ENCODE peak calls at places on chromosome 18, in eight cellular contexts. One of them, this sample, is unnamed.

GRCh38 chr18:58135806-58136331 is 91.8 kb downstream of the NEDD4L start:
- DNase-seq in WTC11: peak
- DNase-seq in stimulated activated CD4-positive, alpha-beta T cell treated with anti-CD3 and anti-CD28 coated beads, Interleukin-15, amount 100 ng/mL, for 1 hour: no peak
- DNase-seq in GM23248: peak
- DNase-seq in T-helper 1 cell: no peak
- DNase-seq in KBM-7: peak
- DNase-seq in AG04449: no peak
- DNase-seq in ovary: peak
- DNase-seq in this sample: peak

GRCh38 chr18:45541421-45541820 is 73.9 kb upstream of the SLC14A2 start:
- DNase-seq in WTC11: no peak
- DNase-seq in KBM-7: no peak
- DNase-seq in ovary: no peak
- DNase-seq in AG04449: no peak
- DNase-seq in T-helper 1 cell: no peak
- DNase-seq in stimulated activated CD4-positive, alpha-beta T cell treated with anti-CD3 and anti-CD28 coated beads, Interleukin-15, amount 100 ng/mL, for 1 hour: no peak
- DNase-seq in GM23248: no peak
- DNase-seq in this sample: no peak

GRCh38 chr18:74342416-74343043 is 26.9 kb downstream of the C18orf63 start:
- DNase-seq in stimulated activated CD4-positive, alpha-beta T cell treated with anti-CD3 and anti-CD28 coated beads, Interleukin-15, amount 100 ng/mL, for 1 hour: no peak
- DNase-seq in KBM-7: peak
- DNase-seq in AG04449: no peak
- DNase-seq in GM23248: peak
- DNase-seq in T-helper 1 cell: no peak
- DNase-seq in ovary: peak
- DNase-seq in WTC11: no peak
- DNase-seq in this sample: peak

GRCh38 chr18:79320216-79320615 is 75.5 kb upstream of the NFATC1 start:
- DNase-seq in GM23248: no peak
- DNase-seq in stimulated activated CD4-positive, alpha-beta T cell treated with anti-CD3 and anti-CD28 coated beads, Interleukin-15, amount 100 ng/mL, for 1 hour: no peak
- DNase-seq in KBM-7: no peak
- DNase-seq in ovary: no peak
- DNase-seq in AG04449: no peak
- DNase-seq in WTC11: no peak
- DNase-seq in T-helper 1 cell: no peak
- DNase-seq in this sample: no peak

GRCh38 chr18:39462436-39462835 is 1896.8 kb upstream of the CELF4 start:
- DNase-seq in GM23248: peak
- DNase-seq in WTC11: no peak
- DNase-seq in stimulated activated CD4-positive, alpha-beta T cell treated with anti-CD3 and anti-CD28 coated beads, Interleukin-15, amount 100 ng/mL, for 1 hour: no peak
- DNase-seq in T-helper 1 cell: no peak
- DNase-seq in AG04449: no peak
- DNase-seq in KBM-7: no peak
- DNase-seq in ovary: no peak
- DNase-seq in this sample: no peak

GRCh38 chr18:2985628-2986027 is 27.3 kb downstream of the LPIN2 start:
- DNase-seq in stimulated activated CD4-positive, alpha-beta T cell treated with anti-CD3 and anti-CD28 coated beads, Interleukin-15, amount 100 ng/mL, for 1 hour: no peak
- DNase-seq in GM23248: peak
- DNase-seq in KBM-7: no peak
- DNase-seq in ovary: no peak
- DNase-seq in T-helper 1 cell: no peak
- DNase-seq in AG04449: no peak
- DNase-seq in WTC11: no peak
- DNase-seq in this sample: no peak

GRCh38 chr18:8401606-8402005 is 207.6 kb upstream of the RAB12 start:
- DNase-seq in stimulated activated CD4-positive, alpha-beta T cell treated with anti-CD3 and anti-CD28 coated beads, Interleukin-15, amount 100 ng/mL, for 1 hour: no peak
- DNase-seq in ovary: no peak
- DNase-seq in WTC11: no peak
- DNase-seq in T-helper 1 cell: no peak
- DNase-seq in GM23248: no peak
- DNase-seq in AG04449: no peak
- DNase-seq in KBM-7: no peak
- DNase-seq in this sample: no peak

GRCh38 chr18:59874166-59874565 is 25.6 kb upstream of the PMAIP1 start:
- DNase-seq in stimulated activated CD4-positive, alpha-beta T cell treated with anti-CD3 and anti-CD28 coated beads, Interleukin-15, amount 100 ng/mL, for 1 hour: no peak
- DNase-seq in T-helper 1 cell: no peak
- DNase-seq in WTC11: no peak
- DNase-seq in GM23248: peak
- DNase-seq in AG04449: peak
- DNase-seq in KBM-7: no peak
- DNase-seq in ovary: no peak
- DNase-seq in this sample: no peak

GRCh38 chr18:23384778-23385736 is 68.0 kb upstream of the RIOK3 start:
- DNase-seq in KBM-7: peak
- DNase-seq in stimulated activated CD4-positive, alpha-beta T cell treated with anti-CD3 and anti-CD28 coated beads, Interleukin-15, amount 100 ng/mL, for 1 hour: no peak
- DNase-seq in GM23248: no peak
- DNase-seq in AG04449: no peak
- DNase-seq in T-helper 1 cell: no peak
- DNase-seq in ovary: no peak
- DNase-seq in WTC11: no peak
- DNase-seq in this sample: no peak

This sample was measured in endothelial cell.